ENCODE peak calls at places on chromosomes 12 and 14, in four cellular contexts. E is breast epithelium, G is epithelial cell of esophagus, X is fibroblast of the aortic adventitia. R is an unnamed sample.

GRCh38 chr12:80593766-80594165 is 113.7 kb upstream of the MYF6 start:
- DNase-seq in E (no peak), G (no peak), X (peak; percentile 64), R (peak; percentile 31)

GRCh38 chr12:40012709-40013108 is 93.2 kb downstream of the SLC2A13 start:
- DNase-seq in E (no peak), G (no peak), X (no peak), R (peak; percentile 22)

GRCh38 chr14:88266474-88266873 is 56.6 kb downstream of the KCNK10 start:
- DNase-seq in E (no peak), G (no peak), X (no peak), R (no peak)

GRCh38 chr14:44112774-44113460 is 394.2 kb downstream of the FSCB start:
- DNase-seq in E (no peak), G (peak; percentile 77), X (no peak), R (no peak)

GRCh38 chr14:38758661-38759060 is 344.4 kb downstream of the SEC23A start:
- DNase-seq in E (no peak), G (no peak), X (no peak), R (no peak)

GRCh38 chr12:52819021-52819420 is 5.1 kb upstream of the KRT4 start:
- DNase-seq in E (no peak), G (no peak), X (no peak), R (no peak)

GRCh38 chr14:26414933-26415332 is 182.9 kb downstream of the NOVA1 start:
- DNase-seq in E (no peak), G (no peak), X (no peak), R (no peak)

GRCh38 chr12:48943221-48943620 is 14.1 kb downstream of the ARF3 start:
- DNase-seq in E (no peak), G (peak; percentile 39), X (no peak), R (no peak)

GRCh38 chr14:92724516-92725340 is 23.7 kb downstream of the LGMN start:
- DNase-seq in E (peak; percentile 33), G (no peak), X (no peak), R (peak; percentile 45)

GRCh38 chr12:41992029-41992428 is 152.6 kb downstream of the GXYLT1 start:
- DNase-seq in E (no peak), G (no peak), X (no peak), R (no peak)

GRCh38 chr14:73753887-73754880 is 40.0 kb upstream of the PNMA1 start:
- DNase-seq in E (no peak), G (peak; percentile 48), X (no peak), R (peak; percentile 54)

GRCh38 chr12:56162468-56163290 is 4.5 kb downstream of the MYL6 start:
- DNase-seq in E (no peak), G (no peak), X (no peak), R (no peak)

GRCh38 chr12:80406253-80406652 is 37.8 kb upstream of the PTPRQ start:
- DNase-seq in E (no peak), G (peak; percentile 56), X (no peak), R (no peak)

GRCh38 chr14:92665699-92666110 is 82.7 kb downstream of the LGMN start:
- DNase-seq in E (no peak), G (no peak), X (no peak), R (no peak)

GRCh38 chr12:64006211-64006610 is 161.7 kb downstream of the SRGAP1 start:
- DNase-seq in E (no peak), G (peak; percentile 37), X (peak; percentile 78), R (peak; percentile 69)

GRCh38 chr12:77220586-77220985 is 155.2 kb upstream of the E2F7 start:
- DNase-seq in E (no peak), G (no peak), X (peak; percentile 58), R (peak; percentile 43)

GRCh38 chr14:75501080-75501479 is 21.2 kb upstream of the BATF start:
- DNase-seq in E (no peak), G (no peak), X (no peak), R (no peak)

GRCh38 chr12:570237-570925 is 92.9 kb downstream of the NINJ2 start:
- DNase-seq in E (peak; percentile 53), G (peak; percentile 90), X (peak; percentile 85), R (peak; percentile 88)

GRCh38 chr12:7107181-7108041 is 1.6 kb downstream of the C1RL start:
- DNase-seq in E (no peak), G (peak; percentile 71), X (no peak), R (peak; percentile 31)

GRCh38 chr12:28998662-28999120 is 150.4 kb upstream of the FAR2 start:
- DNase-seq in E (no peak), G (peak; percentile 44), X (peak; percentile 70), R (peak; percentile 67)

GRCh38 chr14:54001189-54001878 is 44.7 kb upstream of the BMP4 start:
- DNase-seq in E (no peak), G (peak; percentile 17), X (no peak), R (no peak)

GRCh38 chr14:64728856-64729255 is 24.6 kb downstream of the PLEKHG3 start:
- DNase-seq in E (no peak), G (no peak), X (no peak), R (no peak)

GRCh38 chr12:54428050-54429013 is 9.3 kb upstream of the ITGA5 start:
- DNase-seq in E (no peak), G (peak; percentile 51), X (peak; percentile 70), R (peak; percentile 97)

GRCh38 chr14:99910337-99911268 is 117.4 kb downstream of the EML1 start:
- DNase-seq in E (no peak), G (peak; percentile 71), X (peak; percentile 81), R (peak; percentile 90)

GRCh38 chr14:29940482-29940881 is 12.8 kb upstream of the PRKD1 start:
- DNase-seq in E (no peak), G (no peak), X (no peak), R (no peak)

GRCh38 chr14:32382704-32383103 is 53.6 kb downstream of the AKAP6 start:
- DNase-seq in E (no peak), G (peak; percentile 78), X (peak; percentile 44), R (peak; percentile 33)

GRCh38 chr14:68235011-68235410 is 415.4 kb downstream of the RAD51B start:
- DNase-seq in E (no peak), G (peak; percentile 48), X (no peak), R (peak; percentile 40)

GRCh38 chr12:116172224-116172849 is 105.2 kb downstream of the MED13L start:
- DNase-seq in E (no peak), G (peak; percentile 28), X (no peak), R (peak; percentile 43)

GRCh38 chr12:120228041-120228290 is 27.1 kb upstream of the RPLP0 start:
- DNase-seq in E (no peak), G (no peak), X (no peak), R (no peak)

GRCh38 chr14:53847881-53848280 is 108.7 kb downstream of the BMP4 start:
- DNase-seq in E (no peak), G (no peak), X (no peak), R (no peak)

GRCh38 chr12:98227162-98227561 is 288.2 kb upstream of the TMPO start:
- DNase-seq in E (no peak), G (peak; percentile 15), X (peak; percentile 6), R (peak; percentile 6)

GRCh38 chr12:58877243-58877743 is 43.0 kb downstream of the LRIG3 start:
- DNase-seq in E (no peak), G (peak; percentile 98), X (peak; percentile 45), R (peak; percentile 24)

GRCh38 chr14:52349731-52350130 is 35.6 kb downstream of the PTGER2 start:
- DNase-seq in E (no peak), G (no peak), X (no peak), R (no peak)

GRCh38 chr12:10849425-10849878 is at the start of gene PRR4:
- DNase-seq in E (no peak), G (no peak), X (no peak), R (peak; percentile 2)

GRCh38 chr12:64946132-64946829 is 121.8 kb downstream of the TBC1D30 start:
- DNase-seq in E (peak; percentile 34), G (no peak), X (peak; percentile 53), R (peak; percentile 5)

GRCh38 chr12:116152268-116152667 is 125.2 kb downstream of the MED13L start:
- DNase-seq in E (no peak), G (peak; percentile 28), X (peak; percentile 56), R (peak; percentile 93)

GRCh38 chr12:25187781-25188180 is 7.2 kb downstream of the DNAI7 start:
- DNase-seq in E (no peak), G (peak; percentile 80), X (peak; percentile 88), R (peak; percentile 79)

GRCh38 chr14:20675669-20676068 is 8.7 kb upstream of the RNASE4 start:
- DNase-seq in E (no peak), G (no peak), X (no peak), R (no peak)

GRCh38 chr12:118020036-118020435 is 3.5 kb downstream of the RFC5 start:
- DNase-seq in E (no peak), G (no peak), X (no peak), R (no peak)
- H3K4me3 ChIP-seq in E (no peak overlapping the region), G (no peak overlapping the region), X (no peak overlapping the region), R (no peak overlapping the region)

DNA sequence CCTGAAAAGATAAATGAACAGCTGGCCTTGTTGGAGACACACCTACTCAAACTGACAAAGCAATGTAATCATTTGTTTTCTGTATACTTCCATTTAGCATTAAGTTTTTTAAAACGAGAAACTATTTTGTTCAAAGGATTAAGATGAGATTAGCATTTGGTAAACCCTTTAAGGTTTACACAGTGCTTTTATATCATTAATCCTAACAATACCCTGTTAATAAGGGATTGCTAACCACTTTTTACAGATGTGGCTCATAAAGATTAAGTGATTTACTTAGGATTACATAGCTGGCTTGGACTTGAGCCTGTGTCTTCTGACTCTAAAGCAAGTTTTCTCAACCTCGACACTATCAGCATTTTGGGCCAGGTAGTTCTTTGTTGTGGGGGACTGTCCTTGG is 134.4 kb downstream of the CFAP54 start:
- DNase-seq in E (no peak), G (no peak), X (no peak), R (no peak)
- H3K4me3 ChIP-seq in E (no peak overlapping the region), G (no peak overlapping the region), X (no peak overlapping the region), R (no peak overlapping the region)

DNA sequence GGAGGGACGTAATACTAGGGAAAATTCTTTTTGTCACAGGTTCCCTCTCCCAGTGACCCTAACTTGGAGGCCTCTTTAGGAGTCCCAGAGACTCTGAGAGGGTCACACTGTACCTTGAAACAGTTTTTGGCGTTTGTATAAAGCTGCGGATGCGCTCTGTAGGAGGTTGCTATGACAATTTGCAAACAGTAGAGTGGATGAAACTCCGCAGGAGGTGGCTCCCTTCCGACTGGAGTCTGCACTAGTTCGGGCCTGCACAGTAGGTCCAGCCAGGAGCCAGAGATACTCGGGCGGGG is 1.3 kb upstream of the DYRK2 start:
- DNase-seq in E (no peak), G (no peak), X (no peak), R (no peak)
- H3K4me3 ChIP-seq in E (no peak overlapping the region), G (no peak overlapping the region), X (no peak overlapping the region), R (no peak overlapping the region)

GRCh38 chr12:91180162-91180561 is 2.5 kb downstream of the DCN start:
- DNase-seq in E (no peak), G (no peak), X (no peak), R (no peak)

GRCh38 chr12:91179315-91179714 is 3.3 kb downstream of the DCN start:
- DNase-seq in E (no peak), G (peak; percentile 17), X (peak; percentile 60), R (peak; percentile 84)

GRCh38 chr12:91178139-91178561 is 4.5 kb downstream of the DCN start:
- DNase-seq in E (no peak), G (peak; percentile 26), X (peak; percentile 76), R (peak; percentile 77)

GRCh38 chr12:91178801-91179200 is 3.8 kb downstream of the DCN start:
- DNase-seq in E (no peak), G (no peak), X (peak; percentile 28), R (no peak)

GRCh38 chr12:91177380-91177779 is 5.2 kb downstream of the DCN start:
- DNase-seq in E (no peak), G (no peak), X (peak; percentile 64), R (no peak)
- H3K4me3 ChIP-seq in E (peak overlapping the region; percentile 53), G (no peak overlapping the region), X (peak overlapping the region; percentile 58), R (peak overlapping the region; percentile 62)